ENCODE peak calls at places on chromosomes 2 and 18, in ten cellular contexts. One of them, this sample, is unnamed.

GRCh38 chr2:240478346-240479110 is 43.1 kb downstream of the GPC1 start:
- DNase-seq in HFFc6: no peak
- DNase-seq in amygdala: no peak
- DNase-seq in suprapubic skin: peak; percentile 54
- DNase-seq in mesothelial cell of epicardium: peak; percentile 16
- DNase-seq in left ventricle myocardium superior: no peak
- DNase-seq in EL: no peak
- DNase-seq in astrocyte of the spinal cord: no peak
- DNase-seq in endothelial cell: no peak
- DNase-seq in substantia nigra: no peak
- DNase-seq in this sample: no peak

GRCh38 chr18:3057526-3057925 is 44.6 kb upstream of the LPIN2 start:
- DNase-seq in left ventricle myocardium superior: no peak
- DNase-seq in suprapubic skin: no peak
- DNase-seq in mesothelial cell of epicardium: no peak
- DNase-seq in substantia nigra: no peak
- DNase-seq in amygdala: no peak
- DNase-seq in HFFc6: no peak
- DNase-seq in EL: no peak
- DNase-seq in astrocyte of the spinal cord: no peak
- DNase-seq in endothelial cell: no peak
- DNase-seq in this sample: no peak

GRCh38 chr2:166609183-166609959 is 115.3 kb upstream of the SCN7A start:
- DNase-seq in EL: no peak
- DNase-seq in substantia nigra: no peak
- DNase-seq in suprapubic skin: no peak
- DNase-seq in mesothelial cell of epicardium: no peak
- DNase-seq in amygdala: no peak
- DNase-seq in endothelial cell: no peak
- DNase-seq in astrocyte of the spinal cord: no peak
- DNase-seq in left ventricle myocardium superior: no peak
- DNase-seq in HFFc6: no peak
- DNase-seq in this sample: no peak

GRCh38 chr18:27558388-27559158 is 373.5 kb upstream of the CHST9 start:
- DNase-seq in HFFc6: no peak
- DNase-seq in left ventricle myocardium superior: no peak
- DNase-seq in substantia nigra: no peak
- DNase-seq in amygdala: no peak
- DNase-seq in endothelial cell: no peak
- DNase-seq in mesothelial cell of epicardium: no peak
- DNase-seq in EL: no peak
- DNase-seq in astrocyte of the spinal cord: no peak
- DNase-seq in suprapubic skin: no peak
- DNase-seq in this sample: no peak

GRCh38 chr2:50133766-50134165 is 898.2 kb downstream of the NRXN1 start:
- DNase-seq in astrocyte of the spinal cord: no peak
- DNase-seq in EL: no peak
- DNase-seq in endothelial cell: no peak
- DNase-seq in substantia nigra: no peak
- DNase-seq in suprapubic skin: no peak
- DNase-seq in amygdala: no peak
- DNase-seq in mesothelial cell of epicardium: no peak
- DNase-seq in left ventricle myocardium superior: no peak
- DNase-seq in HFFc6: no peak
- DNase-seq in this sample: no peak

GRCh38 chr2:127650041-127650784 is 4.3 kb downstream of the GPR17 start:
- DNase-seq in substantia nigra: no peak
- DNase-seq in mesothelial cell of epicardium: no peak
- DNase-seq in EL: no peak
- DNase-seq in amygdala: no peak
- DNase-seq in endothelial cell: no peak
- DNase-seq in HFFc6: no peak
- DNase-seq in suprapubic skin: no peak
- DNase-seq in left ventricle myocardium superior: peak; percentile 31
- DNase-seq in astrocyte of the spinal cord: no peak
- DNase-seq in this sample: no peak

GRCh38 chr2:127594116-127594591 is 51.8 kb upstream of the GPR17 start:
- DNase-seq in endothelial cell: no peak
- DNase-seq in substantia nigra: no peak
- DNase-seq in EL: no peak
- DNase-seq in mesothelial cell of epicardium: no peak
- DNase-seq in astrocyte of the spinal cord: no peak
- DNase-seq in HFFc6: no peak
- DNase-seq in left ventricle myocardium superior: no peak
- DNase-seq in amygdala: no peak
- DNase-seq in suprapubic skin: peak; percentile 45
- DNase-seq in this sample: no peak

GRCh38 chr2:49251766-49252165 is 97.5 kb upstream of the FSHR start:
- DNase-seq in HFFc6: no peak
- DNase-seq in EL: peak; percentile 77
- DNase-seq in endothelial cell: no peak
- DNase-seq in astrocyte of the spinal cord: peak; percentile 54
- DNase-seq in substantia nigra: no peak
- DNase-seq in left ventricle myocardium superior: no peak
- DNase-seq in mesothelial cell of epicardium: no peak
- DNase-seq in suprapubic skin: no peak
- DNase-seq in amygdala: no peak
- DNase-seq in this sample: peak; percentile 11

GRCh38 chr18:12282436-12283039 is 25.5 kb upstream of the TUBB6 start:
- DNase-seq in endothelial cell: no peak
- DNase-seq in amygdala: no peak
- DNase-seq in mesothelial cell of epicardium: no peak
- DNase-seq in astrocyte of the spinal cord: peak; percentile 82
- DNase-seq in substantia nigra: no peak
- DNase-seq in EL: peak; percentile 96
- DNase-seq in HFFc6: peak; percentile 93
- DNase-seq in suprapubic skin: no peak
- DNase-seq in left ventricle myocardium superior: no peak
- DNase-seq in this sample: no peak

This sample was measured in kidney glomerular epithelial cell.